ENCODE peak calls at places on chromosomes 3 and 15, in eight cellular contexts. One of them, this sample, is unnamed.

GRCh38 chr15:99143655-99144610 is 39.1 kb downstream of the SYNM start:
- DNase-seq in progenitor cell of endocrine pancreas: no peak
- DNase-seq in SJSA1: no peak
- DNase-seq in EH: peak
- DNase-seq in lower lobe of right lung: no peak
- DNase-seq in GF-D8: no peak
- DNase-seq in LoVo: no peak
- DNase-seq in activated CD4-positive, alpha-beta T cell treated with anti-CD3 and anti-CD28 coated beads, Interleukin-2, amount 50 U/mL, for 1 hour: no peak
- DNase-seq in this sample: peak

GRCh38 chr15:70259640-70260066 is 161.9 kb upstream of the TLE3 start:
- DNase-seq in SJSA1: peak
- DNase-seq in EH: no peak
- DNase-seq in LoVo: no peak
- DNase-seq in progenitor cell of endocrine pancreas: no peak
- DNase-seq in lower lobe of right lung: no peak
- DNase-seq in GF-D8: no peak
- DNase-seq in activated CD4-positive, alpha-beta T cell treated with anti-CD3 and anti-CD28 coated beads, Interleukin-2, amount 50 U/mL, for 1 hour: no peak
- DNase-seq in this sample: no peak

GRCh38 chr3:83003917-83004316 is 1242.5 kb upstream of the GBE1 start:
- DNase-seq in LoVo: no peak
- DNase-seq in EH: no peak
- DNase-seq in progenitor cell of endocrine pancreas: no peak
- DNase-seq in activated CD4-positive, alpha-beta T cell treated with anti-CD3 and anti-CD28 coated beads, Interleukin-2, amount 50 U/mL, for 1 hour: no peak
- DNase-seq in SJSA1: no peak
- DNase-seq in lower lobe of right lung: no peak
- DNase-seq in GF-D8: no peak
- DNase-seq in this sample: no peak

GRCh38 chr3:84128024-84128423 is 830.8 kb upstream of the CADM2 start:
- DNase-seq in lower lobe of right lung: no peak
- DNase-seq in progenitor cell of endocrine pancreas: no peak
- DNase-seq in activated CD4-positive, alpha-beta T cell treated with anti-CD3 and anti-CD28 coated beads, Interleukin-2, amount 50 U/mL, for 1 hour: no peak
- DNase-seq in GF-D8: no peak
- DNase-seq in SJSA1: no peak
- DNase-seq in LoVo: no peak
- DNase-seq in EH: no peak
- DNase-seq in this sample: no peak

GRCh38 chr3:48552111-48552911 is 4.3 kb downstream of the PFKFB4 start:
- DNase-seq in lower lobe of right lung: no peak
- DNase-seq in LoVo: no peak
- DNase-seq in EH: no peak
- DNase-seq in activated CD4-positive, alpha-beta T cell treated with anti-CD3 and anti-CD28 coated beads, Interleukin-2, amount 50 U/mL, for 1 hour: no peak
- DNase-seq in SJSA1: no peak
- DNase-seq in GF-D8: no peak
- DNase-seq in progenitor cell of endocrine pancreas: peak
- DNase-seq in this sample: no peak

GRCh38 chr3:10549617-10550228 is 44.3 kb upstream of the ATP2B2 start:
- DNase-seq in EH: no peak
- DNase-seq in activated CD4-positive, alpha-beta T cell treated with anti-CD3 and anti-CD28 coated beads, Interleukin-2, amount 50 U/mL, for 1 hour: no peak
- DNase-seq in lower lobe of right lung: no peak
- DNase-seq in GF-D8: no peak
- DNase-seq in LoVo: no peak
- DNase-seq in progenitor cell of endocrine pancreas: no peak
- DNase-seq in SJSA1: no peak
- DNase-seq in this sample: no peak

GRCh38 chr3:184175506-184175905 is 851 bp downstream of the AP2M1 start:
- DNase-seq in SJSA1: no peak
- DNase-seq in progenitor cell of endocrine pancreas: no peak
- DNase-seq in lower lobe of right lung: no peak
- DNase-seq in LoVo: no peak
- DNase-seq in GF-D8: no peak
- DNase-seq in activated CD4-positive, alpha-beta T cell treated with anti-CD3 and anti-CD28 coated beads, Interleukin-2, amount 50 U/mL, for 1 hour: no peak
- DNase-seq in EH: no peak
- DNase-seq in this sample: no peak

GRCh38 chr3:58000713-58001467 is 7.3 kb upstream of the FLNB start:
- DNase-seq in EH: no peak
- DNase-seq in GF-D8: no peak
- DNase-seq in SJSA1: no peak
- DNase-seq in LoVo: peak
- DNase-seq in lower lobe of right lung: no peak
- DNase-seq in activated CD4-positive, alpha-beta T cell treated with anti-CD3 and anti-CD28 coated beads, Interleukin-2, amount 50 U/mL, for 1 hour: no peak
- DNase-seq in progenitor cell of endocrine pancreas: no peak
- DNase-seq in this sample: no peak

GRCh38 chr3:139638518-139638917 is 39.3 kb downstream of the NMNAT3 start:
- DNase-seq in lower lobe of right lung: no peak
- DNase-seq in activated CD4-positive, alpha-beta T cell treated with anti-CD3 and anti-CD28 coated beads, Interleukin-2, amount 50 U/mL, for 1 hour: no peak
- DNase-seq in progenitor cell of endocrine pancreas: no peak
- DNase-seq in EH: no peak
- DNase-seq in GF-D8: no peak
- DNase-seq in SJSA1: no peak
- DNase-seq in LoVo: no peak
- DNase-seq in this sample: no peak

GRCh38 chr3:127689266-127689860 is 16.6 kb downstream of the ABTB1 start:
- DNase-seq in progenitor cell of endocrine pancreas: no peak
- DNase-seq in LoVo: no peak
- DNase-seq in SJSA1: no peak
- DNase-seq in lower lobe of right lung: peak
- DNase-seq in EH: no peak
- DNase-seq in GF-D8: no peak
- DNase-seq in activated CD4-positive, alpha-beta T cell treated with anti-CD3 and anti-CD28 coated beads, Interleukin-2, amount 50 U/mL, for 1 hour: no peak
- DNase-seq in this sample: peak

GRCh38 chr3:32366638-32367368 is 24.9 kb upstream of the CMTM7 start:
- DNase-seq in GF-D8: no peak
- DNase-seq in progenitor cell of endocrine pancreas: no peak
- DNase-seq in activated CD4-positive, alpha-beta T cell treated with anti-CD3 and anti-CD28 coated beads, Interleukin-2, amount 50 U/mL, for 1 hour: no peak
- DNase-seq in EH: peak
- DNase-seq in SJSA1: no peak
- DNase-seq in lower lobe of right lung: no peak
- DNase-seq in LoVo: no peak
- DNase-seq in this sample: no peak

GRCh38 chr15:38617831-38618230 is 53.2 kb upstream of the RASGRP1 start:
- DNase-seq in EH: no peak
- DNase-seq in activated CD4-positive, alpha-beta T cell treated with anti-CD3 and anti-CD28 coated beads, Interleukin-2, amount 50 U/mL, for 1 hour: no peak
- DNase-seq in LoVo: no peak
- DNase-seq in GF-D8: no peak
- DNase-seq in lower lobe of right lung: no peak
- DNase-seq in progenitor cell of endocrine pancreas: no peak
- DNase-seq in SJSA1: no peak
- DNase-seq in this sample: no peak

GRCh38 chr3:140629351-140630137 is 48.3 kb upstream of the TRIM42 start:
- DNase-seq in activated CD4-positive, alpha-beta T cell treated with anti-CD3 and anti-CD28 coated beads, Interleukin-2, amount 50 U/mL, for 1 hour: no peak
- DNase-seq in lower lobe of right lung: no peak
- DNase-seq in SJSA1: no peak
- DNase-seq in progenitor cell of endocrine pancreas: no peak
- DNase-seq in EH: peak
- DNase-seq in LoVo: no peak
- DNase-seq in GF-D8: no peak
- DNase-seq in this sample: no peak

GRCh38 chr15:37931321-37931720 is 3.1 kb upstream of the TMCO5A start:
- DNase-seq in EH: peak
- DNase-seq in activated CD4-positive, alpha-beta T cell treated with anti-CD3 and anti-CD28 coated beads, Interleukin-2, amount 50 U/mL, for 1 hour: no peak
- DNase-seq in LoVo: no peak
- DNase-seq in SJSA1: no peak
- DNase-seq in GF-D8: no peak
- DNase-seq in lower lobe of right lung: no peak
- DNase-seq in progenitor cell of endocrine pancreas: no peak
- DNase-seq in this sample: no peak

GRCh38 chr3:149085828-149086231 is 503 bp downstream of the HLTF start:
- DNase-seq in GF-D8: no peak
- DNase-seq in lower lobe of right lung: no peak
- DNase-seq in LoVo: no peak
- DNase-seq in SJSA1: no peak
- DNase-seq in progenitor cell of endocrine pancreas: no peak
- DNase-seq in EH: peak
- DNase-seq in activated CD4-positive, alpha-beta T cell treated with anti-CD3 and anti-CD28 coated beads, Interleukin-2, amount 50 U/mL, for 1 hour: peak
- DNase-seq in this sample: no peak

GRCh38 chr3:56887402-56888025 is 85.8 kb upstream of the ARHGEF3 start:
- DNase-seq in activated CD4-positive, alpha-beta T cell treated with anti-CD3 and anti-CD28 coated beads, Interleukin-2, amount 50 U/mL, for 1 hour: no peak
- DNase-seq in SJSA1: no peak
- DNase-seq in progenitor cell of endocrine pancreas: no peak
- DNase-seq in EH: no peak
- DNase-seq in lower lobe of right lung: no peak
- DNase-seq in GF-D8: no peak
- DNase-seq in LoVo: no peak
- DNase-seq in this sample: no peak

GRCh38 chr3:132029182-132029902 is 5.5 kb downstream of the CPNE4 start:
- DNase-seq in activated CD4-positive, alpha-beta T cell treated with anti-CD3 and anti-CD28 coated beads, Interleukin-2, amount 50 U/mL, for 1 hour: peak
- DNase-seq in progenitor cell of endocrine pancreas: peak
- DNase-seq in EH: peak
- DNase-seq in lower lobe of right lung: peak
- DNase-seq in LoVo: peak
- DNase-seq in SJSA1: peak
- DNase-seq in GF-D8: peak
- DNase-seq in this sample: peak

GRCh38 chr15:51004103-51004536 is 90.6 kb downstream of the TNFAIP8L3 start:
- DNase-seq in LoVo: peak
- DNase-seq in GF-D8: peak
- DNase-seq in SJSA1: no peak
- DNase-seq in lower lobe of right lung: no peak
- DNase-seq in progenitor cell of endocrine pancreas: no peak
- DNase-seq in EH: peak
- DNase-seq in activated CD4-positive, alpha-beta T cell treated with anti-CD3 and anti-CD28 coated beads, Interleukin-2, amount 50 U/mL, for 1 hour: no peak
- DNase-seq in this sample: no peak

This sample was measured in posterior vena cava.